ENCODE peak calls at places on chromosome 15, in ten cellular contexts. E, U, Y, T, B, G, N, F, I and J are unnamed samples.

GRCh38 chr15:74873756-74874424 is 725 bp upstream of the SCAMP2 start:
- DNase-seq in E (peak; percentile 29), U (peak; percentile 39), Y (peak; percentile 29), T (no peak), B (peak; percentile 28), G (no peak), N (no peak), F (no peak), I (no peak), J (no peak)

GRCh38 chr15:90648137-90649070 is 68.7 kb upstream of the BLM start:
- DNase-seq in E (peak; percentile 61), U (peak; percentile 88), Y (peak; percentile 82), T (peak; percentile 39), B (peak; percentile 90), G (peak; percentile 45), N (peak; percentile 98), F (peak; percentile 78), I (peak; percentile 28), J (peak; percentile 31)

GRCh38 chr15:39133201-39133600 is 447.7 kb upstream of the THBS1 start:
- DNase-seq in E (no peak), U (peak; percentile 64), Y (no peak), T (no peak), B (no peak), G (peak; percentile 85), N (no peak), F (no peak), I (no peak), J (no peak)

GRCh38 chr15:90219421-90220141 is 14.2 kb downstream of the CIB1 start:
- DNase-seq in E (peak; percentile 70), U (peak; percentile 20), Y (peak; percentile 55), T (no peak), B (no peak), G (no peak), N (no peak), F (peak; percentile 78), I (peak; percentile 35), J (no peak)

GRCh38 chr15:74378853-74379252 is 11.4 kb upstream of the CYP11A1 start:
- DNase-seq in E (no peak), U (peak; percentile 34), Y (peak; percentile 88), T (no peak), B (no peak), G (no peak), N (no peak), F (no peak), I (peak; percentile 51), J (no peak)

GRCh38 chr15:53213336-53213735 is 423.2 kb upstream of the ONECUT1 start:
- DNase-seq in E (no peak), U (no peak), Y (no peak), T (no peak), B (no peak), G (no peak), N (no peak), F (no peak), I (no peak), J (no peak)

GRCh38 chr15:93865610-93866009 is 365.8 kb upstream of the MCTP2 start:
- DNase-seq in E (no peak), U (no peak), Y (no peak), T (peak; percentile 65), B (no peak), G (no peak), N (no peak), F (no peak), I (no peak), J (no peak)

GRCh38 chr15:80588801-80589200 is 106.3 kb upstream of the ABHD17C start:
- DNase-seq in E (no peak), U (peak; percentile 90), Y (no peak), T (no peak), B (no peak), G (no peak), N (peak; percentile 78), F (no peak), I (no peak), J (no peak)

GRCh38 chr15:70259030-70259424 is 161.3 kb upstream of the TLE3 start:
- DNase-seq in E (peak; percentile 45), U (peak; percentile 49), Y (peak; percentile 38), T (no peak), B (peak; percentile 74), G (no peak), N (no peak), F (no peak), I (no peak), J (no peak)

GRCh38 chr15:64337761-64338160 is 18.2 kb downstream of the CSNK1G1 start:
- DNase-seq in E (no peak), U (peak; percentile 88), Y (no peak), T (no peak), B (no peak), G (no peak), N (peak; percentile 83), F (no peak), I (no peak), J (no peak)

GRCh38 chr15:48393650-48394049 is 62.4 kb downstream of the DUT start:
- DNase-seq in E (no peak), U (peak; percentile 97), Y (no peak), T (no peak), B (no peak), G (no peak), N (no peak), F (no peak), I (no peak), J (peak; percentile 86)

GRCh38 chr15:39250001-39250400 is 330.9 kb upstream of the THBS1 start:
- DNase-seq in E (no peak), U (no peak), Y (no peak), T (no peak), B (no peak), G (no peak), N (no peak), F (no peak), I (no peak), J (no peak)

GRCh38 chr15:68348064-68348463 is 70.5 kb downstream of the FEM1B start:
- DNase-seq in E (no peak), U (no peak), Y (no peak), T (no peak), B (no peak), G (no peak), N (no peak), F (no peak), I (no peak), J (no peak)

GRCh38 chr15:71532994-71533393 is 277.4 kb upstream of the NR2E3 start:
- DNase-seq in E (no peak), U (no peak), Y (peak; percentile 7), T (peak; percentile 61), B (no peak), G (peak; percentile 2), N (no peak), F (peak; percentile 23), I (no peak), J (peak; percentile 22)